ENCODE peak calls at places on chromosomes 11 and 22, in seven cellular contexts. Q is activated naive CD4-positive, alpha-beta T cell treated with Interleukin-2 at 50 U/mL for 16 hours; M is activated naive CD8-positive, alpha-beta T cell treated with anti-CD3 and anti-CD28 coated beads, Interleukin-2, amount 50 U/mL, for 24 hours; P is Caco-2; F is iPS-NIHi11; O is naive thymus-derived CD8-positive, alpha-beta T cell; C is effector memory CD4-positive, alpha-beta T cell. J is an unnamed sample.

GRCh38 chr11:120400564-120401364 is 64.6 kb downstream of the ARHGEF12 start:
- DNase-seq in C (no peak), P (no peak), Q (no peak), O (no peak), M (no peak), F (peak), J (peak)

GRCh38 chr11:43393765-43394355 is 35.1 kb downstream of the TTC17 start:
- DNase-seq in F (no peak), C (no peak), Q (no peak), M (no peak), O (no peak), P (no peak), J (no peak)

GRCh38 chr22:46754110-46754799 is 8.2 kb upstream of the TBC1D22A start:
- DNase-seq in M (no peak), P (no peak), O (no peak), F (peak), C (peak), Q (peak), J (peak)

GRCh38 chr11:120182790-120183491 is 27.9 kb upstream of the OAF start:
- DNase-seq in O (no peak), Q (no peak), C (no peak), F (peak), M (no peak), P (peak), J (no peak)

GRCh38 chr22:19965771-19966709 is 24.4 kb upstream of the TXNRD2 start:
- DNase-seq in M (no peak), C (no peak), F (peak), Q (no peak), P (no peak), O (no peak), J (no peak)

GRCh38 chr11:75152651-75153553 is 2.0 kb downstream of the SLCO2B1 start:
- DNase-seq in P (no peak), Q (no peak), O (no peak), M (no peak), F (no peak), C (no peak), J (no peak)

GRCh38 chr11:70509476-70509875 is 111.1 kb downstream of the CTTN start:
- DNase-seq in F (no peak), Q (no peak), C (no peak), M (no peak), P (no peak), O (no peak), J (no peak)

GRCh38 chr22:30186535-30186934 is 60.0 kb downstream of the LIF start:
- DNase-seq in C (no peak), P (no peak), O (no peak), Q (no peak), F (no peak), M (no peak), J (no peak)

GRCh38 chr11:65865550-65866172 is 5.4 kb downstream of the MUS81 start:
- DNase-seq in C (no peak), O (no peak), F (no peak), P (no peak), M (no peak), Q (no peak), J (no peak)

GRCh38 chr11:130580372-130580771 is 131.9 kb downstream of the ADAMTS15 start:
- DNase-seq in C (no peak), O (no peak), M (no peak), P (no peak), F (peak), Q (no peak), J (peak)

GRCh38 chr11:114209904-114210303 is 86.3 kb upstream of the NNMT start:
- DNase-seq in P (peak), O (no peak), F (no peak), C (no peak), Q (no peak), M (no peak), J (no peak)

GRCh38 chr22:33389927-33390326 is 331.7 kb upstream of the SYN3 start:
- DNase-seq in C (no peak), O (no peak), Q (no peak), F (no peak), P (no peak), M (no peak), J (no peak)

GRCh38 chr11:208917-209260 is 1.4 kb downstream of the RIC8A start:
- DNase-seq in C (no peak), M (no peak), O (no peak), P (no peak), Q (no peak), F (no peak), J (no peak)

GRCh38 chr22:50131894-50132293 is 38.6 kb upstream of the PANX2 start:
- DNase-seq in P (no peak), Q (no peak), F (no peak), M (no peak), O (no peak), C (no peak), J (no peak)

GRCh38 chr22:25763239-25763777 is 21.3 kb downstream of the MYO18B start:
- DNase-seq in Q (no peak), F (no peak), P (no peak), C (no peak), O (no peak), M (no peak), J (no peak)

GRCh38 chr11:97611345-97611744 is 1221.5 kb downstream of the JRKL start:
- DNase-seq in M (no peak), Q (no peak), O (no peak), C (no peak), F (no peak), P (no peak), J (no peak)

GRCh38 chr22:32413715-32414114 is 1.7 kb upstream of the RTCB start:
- DNase-seq in F (peak), C (no peak), Q (no peak), O (no peak), M (no peak), P (no peak), J (no peak)

GRCh38 chr11:44928807-44929206 is 21.9 kb downstream of the TP53I11 start:
- DNase-seq in Q (no peak), P (peak), F (peak), O (no peak), C (no peak), M (no peak), J (no peak)

GRCh38 chr11:72223615-72224586 is 666 bp upstream of the INPPL1 start:
- DNase-seq in O (peak), C (peak), Q (peak), F (no peak), M (peak), P (peak), J (no peak)

GRCh38 chr11:65504671-65505433 is 6.0 kb downstream of the MALAT1 start:
- DNase-seq in O (peak), M (no peak), F (no peak), Q (no peak), P (no peak), C (no peak), J (no peak)

GRCh38 chr11:88626216-88626615 is 288.7 kb upstream of the CTSC start:
- DNase-seq in F (no peak), Q (no peak), C (no peak), O (no peak), M (no peak), P (no peak), J (no peak)

GRCh38 chr11:117175781-117176180 is 2.8 kb upstream of the SIDT2 start:
- DNase-seq in O (no peak), C (no peak), Q (no peak), M (no peak), P (no peak), F (no peak), J (no peak)

GRCh38 chr11:19812710-19813109 is 100.1 kb downstream of the NAV2 start:
- DNase-seq in F (no peak), M (no peak), Q (no peak), P (no peak), O (no peak), C (no peak), J (no peak)

GRCh38 chr11:76629133-76629852 is 41.3 kb downstream of the LRRC32 start:
- DNase-seq in O (no peak), M (peak), F (no peak), P (no peak), C (no peak), Q (peak), J (no peak)

GRCh38 chr11:118791961-118792578 is 1.1 kb upstream of the DDX6 start:
- DNase-seq in O (peak), Q (peak), C (peak), P (peak), F (peak), M (peak), J (no peak)

GRCh38 chr22:42889290-42889689 is 32.2 kb upstream of the ARFGAP3 start:
- DNase-seq in M (no peak), P (no peak), Q (no peak), C (no peak), F (no peak), O (no peak), J (no peak)

GRCh38 chr11:15216678-15217077 is 102.0 kb downstream of the INSC start:
- DNase-seq in Q (no peak), C (no peak), F (peak), M (no peak), O (no peak), P (no peak), J (no peak)

GRCh38 chr22:36856121-36856791 is 4.5 kb upstream of the NCF4 start:
- DNase-seq in P (peak), Q (peak), C (peak), F (peak), M (peak), O (peak), J (peak)

GRCh38 chr22:30185129-30185528 is 61.4 kb downstream of the LIF start:
- DNase-seq in M (peak), O (no peak), C (no peak), Q (peak), P (no peak), F (no peak), J (no peak)

GRCh38 chr22:26606611-26607010 is 11.2 kb downstream of the CRYBB1 start:
- DNase-seq in Q (no peak), O (no peak), M (no peak), P (no peak), F (no peak), C (no peak), J (peak)

GRCh38 chr11:132718711-132719641 is 813.3 kb downstream of the OPCML start:
- DNase-seq in C (peak), P (no peak), O (peak), Q (peak), M (peak), F (no peak), J (no peak)

GRCh38 chr11:60870733-60871377 is 3.5 kb downstream of the ZP1 start:
- DNase-seq in F (no peak), P (no peak), O (no peak), M (no peak), Q (no peak), C (no peak), J (no peak)

GRCh38 chr11:34356130-34356529 is 1.7 kb downstream of the ABTB2 start:
- DNase-seq in M (no peak), F (peak), Q (no peak), O (no peak), P (no peak), C (no peak), J (no peak)

GRCh38 chr11:46345131-46345597 is 2.1 kb upstream of the DGKZ start:
- DNase-seq in Q (no peak), C (no peak), F (no peak), P (no peak), O (no peak), M (no peak), J (no peak)

GRCh38 chr11:66050581-66051231 is 1.5 kb upstream of the SF3B2 start:
- DNase-seq in O (no peak), F (no peak), C (no peak), P (no peak), Q (no peak), M (no peak), J (no peak)

GRCh38 chr22:32202161-32202538 is 2.7 kb downstream of the RFPL2 start:
- DNase-seq in F (no peak), Q (no peak), M (no peak), O (no peak), C (no peak), P (no peak), J (no peak)